ENCODE peak calls at places on chromosomes 12 and 14, in four cellular contexts. One of them, this sample, is unnamed.

GRCh38 chr12:91515944-91516739 is 333.5 kb upstream of the DCN start:
- DNase-seq in K562: no peak
- DNase-seq in HepG2: no peak
- DNase-seq in GM12878: no peak
- DNase-seq in this sample: no peak

GRCh38 chr12:26017484-26018211 is 59.2 kb downstream of the RASSF8 start:
- DNase-seq in GM12878: no peak
- DNase-seq in HepG2: peak
- DNase-seq in K562: peak
- DNase-seq in this sample: peak

GRCh38 chr12:64678835-64679234 is 68.5 kb downstream of the RASSF3 start:
- DNase-seq in GM12878: no peak
- DNase-seq in HepG2: no peak
- DNase-seq in K562: no peak
- DNase-seq in this sample: no peak

GRCh38 chr12:92978607-92979006 is 49.5 kb upstream of the EEA1 start:
- DNase-seq in K562: no peak
- DNase-seq in HepG2: no peak
- DNase-seq in GM12878: no peak
- DNase-seq in this sample: no peak

GRCh38 chr12:45518516-45519235 is 210.8 kb upstream of the ARID2 start:
- DNase-seq in GM12878: no peak
- DNase-seq in HepG2: no peak
- DNase-seq in K562: no peak
- DNase-seq in this sample: no peak

GRCh38 chr14:99215277-99215676 is 56.7 kb downstream of the BCL11B start:
- DNase-seq in K562: no peak
- DNase-seq in GM12878: no peak
- DNase-seq in HepG2: no peak
- DNase-seq in this sample: no peak

GRCh38 chr14:87628129-87628528 is 364.9 kb downstream of the GALC start:
- DNase-seq in GM12878: no peak
- DNase-seq in K562: no peak
- DNase-seq in HepG2: peak
- DNase-seq in this sample: no peak

GRCh38 chr12:89379100-89379838 is 27.0 kb upstream of the DUSP6 start:
- DNase-seq in K562: no peak
- DNase-seq in GM12878: no peak
- DNase-seq in HepG2: peak
- DNase-seq in this sample: no peak

GRCh38 chr12:101902641-101903040 is 25.3 kb downstream of the DRAM1 start:
- DNase-seq in K562: no peak
- DNase-seq in GM12878: no peak
- DNase-seq in HepG2: no peak
- DNase-seq in this sample: no peak

GRCh38 chr14:99899578-99900178 is 106.5 kb downstream of the EML1 start:
- DNase-seq in GM12878: no peak
- DNase-seq in HepG2: no peak
- DNase-seq in K562: no peak
- DNase-seq in this sample: no peak

GRCh38 chr14:100547633-100548294 is 39.5 kb downstream of the BEGAIN start:
- DNase-seq in GM12878: no peak
- DNase-seq in HepG2: no peak
- DNase-seq in K562: no peak
- DNase-seq in this sample: no peak

GRCh38 chr12:93174048-93174447 is 203.7 kb upstream of the NUDT4 start:
- DNase-seq in K562: no peak
- DNase-seq in HepG2: no peak
- DNase-seq in GM12878: no peak
- DNase-seq in this sample: no peak

GRCh38 chr12:66741919-66742318 is 63.0 kb upstream of the GRIP1 start:
- DNase-seq in HepG2: no peak
- DNase-seq in GM12878: no peak
- DNase-seq in K562: no peak
- DNase-seq in this sample: no peak

GRCh38 chr12:101829639-101830390 is 944 bp downstream of the GNPTAB start:
- DNase-seq in GM12878: no peak
- DNase-seq in HepG2: no peak
- DNase-seq in K562: no peak
- DNase-seq in this sample: no peak

GRCh38 chr14:34858765-34859164 is 16.4 kb downstream of the BAZ1A start:
- DNase-seq in K562: no peak
- DNase-seq in GM12878: no peak
- DNase-seq in HepG2: no peak
- DNase-seq in this sample: no peak

GRCh38 chr14:106872619-106873446 is 1346.5 kb downstream of the TMEM121 start:
- DNase-seq in HepG2: peak
- DNase-seq in GM12878: no peak
- DNase-seq in K562: peak
- DNase-seq in this sample: no peak

GRCh38 chr12:87923361-87923760 is 105.8 kb downstream of the C12orf50 start:
- DNase-seq in K562: no peak
- DNase-seq in GM12878: no peak
- DNase-seq in HepG2: no peak
- DNase-seq in this sample: no peak

GRCh38 chr12:24565300-24565699 is 383.6 kb downstream of the BCAT1 start:
- DNase-seq in GM12878: no peak
- DNase-seq in K562: no peak
- DNase-seq in HepG2: no peak
- DNase-seq in this sample: peak

GRCh38 chr12:1527789-1528188 is 66.6 kb downstream of the FBXL14 start:
- DNase-seq in K562: no peak
- DNase-seq in HepG2: no peak
- DNase-seq in GM12878: no peak
- DNase-seq in this sample: no peak

GRCh38 chr14:47009615-47010014 is 358.0 kb upstream of the RPL10L start:
- DNase-seq in K562: no peak
- DNase-seq in HepG2: no peak
- DNase-seq in GM12878: no peak
- DNase-seq in this sample: no peak

GRCh38 chr12:68446896-68447806 is 115.0 kb upstream of the MDM1 start:
- DNase-seq in GM12878: no peak
- DNase-seq in HepG2: no peak
- DNase-seq in K562: no peak
- DNase-seq in this sample: peak

GRCh38 chr14:68507544-68508081 is 285.3 kb downstream of the ZFP36L1 start:
- DNase-seq in GM12878: no peak
- DNase-seq in HepG2: no peak
- DNase-seq in K562: no peak
- DNase-seq in this sample: no peak

GRCh38 chr14:104149617-104150141 is 11.3 kb downstream of the KIF26A start:
- DNase-seq in GM12878: no peak
- DNase-seq in HepG2: no peak
- DNase-seq in K562: no peak
- DNase-seq in this sample: peak

GRCh38 chr14:68530443-68530842 is 262.4 kb downstream of the ZFP36L1 start:
- DNase-seq in HepG2: no peak
- DNase-seq in K562: no peak
- DNase-seq in GM12878: no peak
- DNase-seq in this sample: no peak

GRCh38 chr12:72982351-72982750 is 710.2 kb downstream of the TRHDE start:
- DNase-seq in K562: no peak
- DNase-seq in GM12878: no peak
- DNase-seq in HepG2: no peak
- DNase-seq in this sample: no peak

GRCh38 chr12:120238224-120238616 is 27.3 kb downstream of the PXN start:
- DNase-seq in HepG2: no peak
- DNase-seq in K562: no peak
- DNase-seq in GM12878: no peak
- DNase-seq in this sample: no peak

GRCh38 chr12:89135976-89136634 is 216.2 kb downstream of the DUSP6 start:
- DNase-seq in K562: no peak
- DNase-seq in GM12878: no peak
- DNase-seq in HepG2: no peak
- DNase-seq in this sample: no peak

GRCh38 chr12:34396861-34397590 is 374.7 kb downstream of the ALG10 start:
- DNase-seq in K562: peak
- DNase-seq in GM12878: no peak
- DNase-seq in HepG2: no peak
- DNase-seq in this sample: no peak

GRCh38 chr14:49992901-49993335 is 100.0 kb downstream of the ARF6 start:
- DNase-seq in HepG2: peak
- DNase-seq in GM12878: peak
- DNase-seq in K562: no peak
- DNase-seq in this sample: no peak
- TF ChIP-seq ETV6 in HepG2: no peak
- TF ChIP-seq ETV6 in GM12878: no peak
- TF ChIP-seq ETV6 in K562: no peak
- TF ChIP-seq ETV6 in this sample: no peak

DNA sequence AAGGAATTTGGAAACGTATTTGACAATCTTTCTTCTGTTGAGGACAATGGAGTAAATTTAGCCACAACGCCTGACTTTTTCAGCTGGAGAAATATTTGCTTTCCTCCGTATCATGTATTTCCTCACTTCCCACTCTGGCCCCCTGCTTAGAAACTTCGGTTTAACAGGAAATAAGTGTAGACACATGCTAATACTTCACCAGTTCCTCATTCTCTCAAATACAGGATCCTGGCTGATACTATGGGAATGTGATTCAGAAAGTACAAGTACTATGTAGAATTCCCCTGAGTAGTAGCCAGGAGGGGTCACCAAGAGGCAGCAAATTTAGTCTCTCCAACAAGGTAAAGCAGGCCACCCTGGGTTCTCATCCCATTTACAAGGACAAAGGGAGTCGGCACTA is 58.0 kb downstream of the FAR2 start:
- DNase-seq in K562: no peak
- DNase-seq in HepG2: no peak
- DNase-seq in GM12878: no peak
- DNase-seq in this sample: no peak
- TF ChIP-seq ETV6 in K562: no peak
- TF ChIP-seq ETV6 in HepG2: no peak
- TF ChIP-seq ETV6 in GM12878: no peak
- TF ChIP-seq ETV6 in this sample: no peak

GRCh38 chr12:121796855-121797751 is 3.6 kb upstream of the RHOF start:
- DNase-seq in GM12878: no peak
- DNase-seq in HepG2: peak
- DNase-seq in K562: peak
- DNase-seq in this sample: peak
- TF ChIP-seq ETV6 in GM12878: no peak
- TF ChIP-seq ETV6 in HepG2: no peak
- TF ChIP-seq ETV6 in K562: no peak
- TF ChIP-seq ETV6 in this sample: no peak

GRCh38 chr14:95935228-95935822 is 58.7 kb downstream of the TUNAR start:
- DNase-seq in GM12878: no peak
- DNase-seq in K562: no peak
- DNase-seq in HepG2: peak
- DNase-seq in this sample: peak
- TF ChIP-seq ETV6 in GM12878: no peak
- TF ChIP-seq ETV6 in K562: no peak
- TF ChIP-seq ETV6 in HepG2: no peak
- TF ChIP-seq ETV6 in this sample: no peak

GRCh38 chr14:102578821-102579220 is 13.6 kb upstream of the RCOR1 start:
- DNase-seq in HepG2: no peak
- DNase-seq in K562: no peak
- DNase-seq in GM12878: no peak
- DNase-seq in this sample: no peak

GRCh38 chr14:102581193-102581592 is 11.3 kb upstream of the RCOR1 start:
- DNase-seq in GM12878: no peak
- DNase-seq in K562: no peak
- DNase-seq in HepG2: no peak
- DNase-seq in this sample: no peak

GRCh38 chr14:102580552-102581110 is 11.8 kb upstream of the RCOR1 start:
- DNase-seq in K562: no peak
- DNase-seq in GM12878: no peak
- DNase-seq in HepG2: no peak
- DNase-seq in this sample: no peak

GRCh38 chr14:102583726-102584125 is 8.7 kb upstream of the RCOR1 start:
- DNase-seq in GM12878: no peak
- DNase-seq in K562: no peak
- DNase-seq in HepG2: no peak
- DNase-seq in this sample: no peak

DNA sequence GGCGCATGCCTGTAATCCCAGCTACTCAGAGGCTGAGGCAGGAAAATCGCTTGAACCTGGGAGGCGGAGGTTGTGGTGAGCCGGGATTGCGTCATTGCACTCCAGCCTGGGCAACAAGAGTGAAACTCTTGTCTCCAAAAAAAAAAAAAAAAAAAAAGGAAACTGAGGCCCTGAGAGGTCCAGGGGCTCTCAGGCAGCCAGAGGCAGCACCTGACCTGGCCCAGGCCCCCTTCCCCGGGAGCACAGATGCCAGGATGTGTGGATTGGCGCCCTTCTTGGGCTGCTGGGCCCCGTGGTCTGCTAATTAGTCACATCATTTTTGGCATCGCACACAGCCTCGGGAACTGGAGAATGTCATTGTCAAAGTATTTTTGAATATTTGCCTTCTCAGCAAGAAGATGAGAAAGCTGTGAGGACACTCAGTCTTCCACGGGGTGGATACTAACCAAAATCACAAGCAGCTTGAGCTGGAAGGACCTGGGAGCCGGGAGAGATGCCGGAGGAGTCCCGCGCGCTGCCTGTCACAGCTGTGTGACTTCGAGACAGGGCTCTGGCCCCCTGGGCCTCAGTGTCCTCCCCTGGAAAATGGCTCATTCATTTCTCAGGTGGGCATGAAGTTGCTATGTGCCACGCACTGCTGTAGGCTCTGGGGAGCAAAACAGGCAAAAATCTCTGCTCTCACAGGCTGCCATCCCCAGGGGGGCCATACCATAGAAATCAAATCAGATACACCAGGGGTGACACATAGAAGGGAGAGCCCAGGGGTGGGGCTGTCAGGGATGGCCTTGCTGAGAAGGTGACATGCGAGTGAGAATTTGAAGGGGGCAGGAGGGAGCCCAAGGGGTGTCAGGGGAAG is 12.5 kb upstream of the RCOR1 start:
- DNase-seq in GM12878: no peak
- DNase-seq in K562: no peak
- DNase-seq in HepG2: no peak
- DNase-seq in this sample: no peak
- TF ChIP-seq ETV6 in GM12878: no peak
- TF ChIP-seq ETV6 in K562: no peak
- TF ChIP-seq ETV6 in HepG2: no peak
- TF ChIP-seq ETV6 in this sample: no peak

GRCh38 chr14:91405241-91405721 is 12.3 kb downstream of the CCDC88C start:
- DNase-seq in GM12878: no peak
- DNase-seq in HepG2: no peak
- DNase-seq in K562: no peak
- DNase-seq in this sample: no peak
- TF ChIP-seq ETV6 in GM12878: no peak
- TF ChIP-seq ETV6 in HepG2: no peak
- TF ChIP-seq ETV6 in K562: no peak
- TF ChIP-seq ETV6 in this sample: no peak

GRCh38 chr12:116338064-116338872 is 60.8 kb upstream of the MED13L start:
- DNase-seq in GM12878: no peak
- DNase-seq in HepG2: no peak
- DNase-seq in K562: no peak
- DNase-seq in this sample: no peak
- TF ChIP-seq ETV6 in GM12878: no peak
- TF ChIP-seq ETV6 in HepG2: no peak
- TF ChIP-seq ETV6 in K562: no peak
- TF ChIP-seq ETV6 in this sample: no peak

GRCh38 chr14:102980409-102980810 is 57.9 kb downstream of the AMN start:
- DNase-seq in HepG2: no peak
- DNase-seq in K562: no peak
- DNase-seq in GM12878: no peak
- DNase-seq in this sample: no peak
- TF ChIP-seq ETV6 in HepG2: no peak
- TF ChIP-seq ETV6 in K562: no peak
- TF ChIP-seq ETV6 in GM12878: no peak
- TF ChIP-seq ETV6 in this sample: no peak

This sample was measured in WTC11.